ENCODE peak calls at places on chromosomes 12 and 14, in six cellular contexts. F is IMR-90, H is mesendoderm, U is mesenchymal stem cell, M is H1, A is trophoblast cell. C is an unnamed sample.

GRCh38 chr12:115439008-115439601 is 755.1 kb upstream of the TBX3 start:
- DNase-seq in M (no peak), U (no peak), A (no peak), F (no peak), H (no peak), C (no peak)

GRCh38 chr12:109461049-109461845 is 15.9 kb downstream of the KCTD10 start:
- DNase-seq in U (peak; percentile 93), A (no peak), M (no peak), H (peak; percentile 51), F (peak; percentile 62), C (no peak)

GRCh38 chr14:69133206-69134125 is 19.5 kb downstream of the DCAF5 start:
- DNase-seq in A (peak; percentile 32), H (peak; percentile 70), F (peak; percentile 78), U (peak; percentile 81), M (no peak), C (no peak)

GRCh38 chr14:99391671-99392070 is 89.0 kb downstream of the SETD3 start:
- DNase-seq in F (peak; percentile 44), M (no peak), A (peak; percentile 40), H (no peak), U (peak; percentile 10), C (no peak)

GRCh38 chr12:98868076-98868475 is 223.0 kb downstream of the APAF1 start:
- DNase-seq in F (no peak), H (no peak), A (no peak), M (no peak), U (no peak), C (no peak)

GRCh38 chr12:116609715-116610114 is 50.5 kb downstream of the MAP1LC3B2 start:
- DNase-seq in M (no peak), H (peak; percentile 74), F (no peak), A (no peak), U (no peak), C (no peak)

GRCh38 chr14:94100847-94101246 is 9.7 kb upstream of the IFI27 start:
- DNase-seq in F (peak; percentile 82), A (peak; percentile 95), H (peak; percentile 57), U (peak; percentile 84), M (no peak), C (no peak)

GRCh38 chr14:50845166-50845565 is 14.2 kb upstream of the NIN start:
- DNase-seq in A (no peak), M (no peak), H (no peak), F (no peak), U (no peak), C (no peak)

GRCh38 chr12:597926-598568 is 65.2 kb downstream of the NINJ2 start:
- DNase-seq in H (no peak), F (no peak), U (no peak), A (no peak), M (no peak), C (no peak)

GRCh38 chr14:99777956-99778355 is 15.3 kb upstream of the EML1 start:
- DNase-seq in M (no peak), U (no peak), A (no peak), F (no peak), H (no peak), C (no peak)

GRCh38 chr12:57242329-57242690 is 8.7 kb downstream of the STAC3 start:
- DNase-seq in A (no peak), M (no peak), H (no peak), U (no peak), F (no peak), C (no peak)

GRCh38 chr12:38137716-38138115 is 178.9 kb upstream of the ALG10B start:
- DNase-seq in A (no peak), U (no peak), F (no peak), M (no peak), H (no peak), C (no peak)

GRCh38 chr12:88729196-88729595 is 148.9 kb upstream of the KITLG start:
- DNase-seq in F (no peak), U (no peak), H (no peak), M (no peak), A (no peak), C (no peak)

GRCh38 chr12:88723219-88723618 is 142.9 kb upstream of the KITLG start:
- DNase-seq in M (no peak), U (no peak), A (no peak), F (peak; percentile 36), H (no peak), C (no peak)

GRCh38 chr12:88725592-88726143 is 145.4 kb upstream of the KITLG start:
- DNase-seq in M (no peak), U (no peak), H (no peak), F (no peak), A (no peak), C (no peak)

GRCh38 chr12:88733003-88733402 is 152.7 kb upstream of the KITLG start:
- DNase-seq in A (no peak), H (no peak), U (no peak), M (no peak), F (no peak), C (no peak)

GRCh38 chr12:88726806-88727722 is 146.8 kb upstream of the KITLG start:
- DNase-seq in U (peak; percentile 6), H (no peak), A (no peak), F (peak; percentile 83), M (no peak), C (no peak)
- H3K4me3 ChIP-seq in U (no peak overlapping the region), H (no peak overlapping the region), A (no peak overlapping the region), F (peak overlapping the region; percentile 25), M (no peak overlapping the region), C (no peak overlapping the region)

GRCh38 chr12:52827499-52828090 is 6.5 kb downstream of the KRT79 start:
- DNase-seq in U (no peak), A (no peak), H (no peak), M (no peak), F (no peak), C (no peak)
- H3K23ac ChIP-seq in U (no peak overlapping the region), A (no peak overlapping the region), H (no peak overlapping the region), M (no peak overlapping the region), F (no peak overlapping the region), C (no peak overlapping the region)

GRCh38 chr12:26226629-26227375 is 31.4 kb downstream of the SSPN start:
- DNase-seq in A (peak; percentile 79), F (no peak), M (peak; percentile 10), U (peak; percentile 48), H (peak; percentile 57), C (peak; percentile 52)

GRCh38 chr12:26224657-26225056 is 29.3 kb downstream of the SSPN start:
- DNase-seq in M (no peak), F (no peak), H (no peak), U (no peak), A (no peak), C (no peak)

GRCh38 chr12:26229910-26230309 is 34.5 kb downstream of the SSPN start:
- DNase-seq in U (peak; percentile 37), M (no peak), H (no peak), F (no peak), A (no peak), C (no peak)

GRCh38 chr12:26226119-26226518 is 30.7 kb downstream of the SSPN start:
- DNase-seq in M (no peak), U (peak; percentile 9), F (no peak), H (no peak), A (no peak), C (peak; percentile 14)

DNA sequence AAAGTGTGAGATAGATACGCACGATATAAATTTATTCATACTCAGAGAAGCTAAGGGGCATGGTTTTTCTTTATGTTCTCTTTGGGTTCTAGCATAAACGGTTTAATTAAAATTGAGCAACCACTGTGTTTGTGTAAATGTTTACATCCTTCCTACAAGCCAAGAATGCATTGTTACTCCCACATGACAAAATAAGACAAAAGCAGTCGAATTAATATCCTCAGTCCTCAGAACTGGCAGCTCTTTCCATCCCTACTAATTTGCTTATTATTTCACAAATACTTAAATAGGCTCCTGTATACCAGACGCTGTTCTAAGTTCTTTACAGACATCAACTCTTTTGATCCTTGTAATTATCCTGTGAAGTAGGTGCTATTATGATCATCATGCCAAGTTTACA is 32.0 kb downstream of the SSPN start:
- DNase-seq in M (no peak), F (no peak), A (no peak), U (peak; percentile 7), H (no peak), C (no peak)
- H3K4me3 ChIP-seq in M (peak overlapping the region; percentile 52), F (no peak overlapping the region), A (no peak overlapping the region), U (peak overlapping the region; percentile 72), H (no peak overlapping the region), C (peak overlapping the region; percentile 41)

DNA sequence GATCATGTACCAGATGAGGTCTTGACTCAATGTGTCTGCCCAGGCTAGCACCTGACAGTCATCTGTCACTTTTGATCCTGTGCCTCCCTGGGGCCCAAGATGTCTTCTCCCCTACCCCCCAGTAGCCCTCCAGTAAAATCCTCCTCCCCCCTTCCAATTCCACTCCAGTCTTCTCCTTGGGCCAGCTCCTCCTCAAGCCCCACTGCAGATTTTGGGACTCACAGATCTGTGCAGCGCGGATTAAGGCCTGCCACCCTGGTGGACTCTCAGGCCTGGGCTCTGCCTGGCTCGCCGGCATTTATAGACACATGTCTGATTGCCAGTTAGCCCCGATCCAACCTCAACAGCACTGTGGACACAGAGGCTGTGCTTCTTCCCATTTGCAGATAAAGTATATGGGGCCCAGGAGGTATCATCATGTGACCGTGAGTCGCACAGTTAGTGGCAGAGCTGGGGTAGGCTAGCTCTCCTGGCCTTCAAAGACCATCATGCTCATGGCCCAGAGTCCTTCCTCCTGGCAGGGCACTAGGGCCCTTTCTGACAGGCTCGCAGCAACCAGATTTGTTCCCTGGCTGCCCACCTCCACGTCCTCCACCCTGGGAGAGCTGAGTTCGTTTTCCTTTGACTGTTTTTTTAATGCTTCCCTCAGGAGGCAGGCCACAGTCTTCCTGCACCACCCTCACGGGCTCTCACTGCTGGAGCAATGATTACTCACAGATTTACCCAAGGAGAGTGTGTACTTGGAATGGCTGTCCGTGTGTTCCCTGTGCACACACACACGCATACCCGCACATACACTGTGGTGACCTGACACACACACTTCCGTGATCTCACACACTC is 98.3 kb upstream of the DIO3 start:
- DNase-seq in U (no peak), M (no peak), A (no peak), H (no peak), F (no peak), C (no peak)
- H3K23ac ChIP-seq in U (no peak overlapping the region), M (no peak overlapping the region), A (no peak overlapping the region), H (peak overlapping the region; percentile 68), F (no peak overlapping the region), C (peak overlapping the region; percentile 50)

GRCh38 chr14:74618078-74618952 is 6.3 kb upstream of the LTBP2 start:
- DNase-seq in F (peak; percentile 74), U (peak; percentile 91), A (peak; percentile 42), M (no peak), H (peak; percentile 70), C (no peak)
- H3K4me3 ChIP-seq in F (no peak overlapping the region), U (no peak overlapping the region), A (no peak overlapping the region), M (no peak overlapping the region), H (no peak overlapping the region), C (no peak overlapping the region)

GRCh38 chr12:24125280-24125679 is 175.8 kb upstream of the SOX5 start:
- DNase-seq in F (no peak), M (no peak), A (no peak), H (no peak), U (no peak), C (no peak)

GRCh38 chr12:24134092-24134491 is 184.6 kb upstream of the SOX5 start:
- DNase-seq in M (no peak), A (no peak), F (peak; percentile 10), U (peak; percentile 6), H (peak; percentile 92), C (no peak)

GRCh38 chr12:24133385-24133784 is 183.9 kb upstream of the SOX5 start:
- DNase-seq in M (peak; percentile 63), F (no peak), H (peak; percentile 89), U (no peak), A (no peak), C (peak; percentile 48)

GRCh38 chr12:24127919-24128721 is 178.7 kb upstream of the SOX5 start:
- DNase-seq in U (no peak), M (no peak), F (no peak), A (no peak), H (no peak), C (no peak)
- H3K23ac ChIP-seq in U (no peak overlapping the region), M (no peak overlapping the region), F (no peak overlapping the region), A (no peak overlapping the region), H (no peak overlapping the region), C (no peak overlapping the region)